ENCODE peak calls at places on chromosomes 6 and 20, in seven cellular contexts. One of them, this sample, is unnamed.
A peak's percentile ranks its signal among the peaks of the same experiment; 100 is the strongest.

GRCh38 chr6:160141001-160141726 is 19.5 kb downstream of the SLC22A1 start:
- DNase-seq in Right ventricle myocardium inferior: no peak
- DNase-seq in kidney glomerular epithelial cell: peak; percentile 25
- DNase-seq in CD4-positive, alpha-beta memory T cell: no peak
- DNase-seq in effector memory CD8-positive, alpha-beta T cell: no peak
- DNase-seq in MCF 10A: peak; percentile 75
- DNase-seq in OCI-LY7: no peak
- DNase-seq in this sample: no peak

GRCh38 chr20:24472426-24472825 is 3.0 kb downstream of the SYNDIG1 start:
- DNase-seq in MCF 10A: no peak
- DNase-seq in CD4-positive, alpha-beta memory T cell: no peak
- DNase-seq in Right ventricle myocardium inferior: no peak
- DNase-seq in effector memory CD8-positive, alpha-beta T cell: no peak
- DNase-seq in kidney glomerular epithelial cell: no peak
- DNase-seq in OCI-LY7: no peak
- DNase-seq in this sample: no peak

GRCh38 chr20:9515761-9516657 is 1.6 kb downstream of the LAMP5 start:
- DNase-seq in effector memory CD8-positive, alpha-beta T cell: no peak
- DNase-seq in Right ventricle myocardium inferior: no peak
- DNase-seq in CD4-positive, alpha-beta memory T cell: no peak
- DNase-seq in kidney glomerular epithelial cell: no peak
- DNase-seq in OCI-LY7: no peak
- DNase-seq in MCF 10A: no peak
- DNase-seq in this sample: no peak

GRCh38 chr20:31566658-31567379 is 38.3 kb upstream of the ID1 start:
- DNase-seq in OCI-LY7: peak; percentile 67
- DNase-seq in kidney glomerular epithelial cell: no peak
- DNase-seq in MCF 10A: peak; percentile 88
- DNase-seq in effector memory CD8-positive, alpha-beta T cell: no peak
- DNase-seq in Right ventricle myocardium inferior: no peak
- DNase-seq in CD4-positive, alpha-beta memory T cell: no peak
- DNase-seq in this sample: peak; percentile 6

GRCh38 chr6:85078071-85078470 is 313.7 kb upstream of the TBX18 start:
- DNase-seq in effector memory CD8-positive, alpha-beta T cell: no peak
- DNase-seq in OCI-LY7: no peak
- DNase-seq in CD4-positive, alpha-beta memory T cell: no peak
- DNase-seq in MCF 10A: peak; percentile 93
- DNase-seq in kidney glomerular epithelial cell: peak; percentile 82
- DNase-seq in Right ventricle myocardium inferior: no peak
- DNase-seq in this sample: no peak

GRCh38 chr6:150930816-150931215 is 65.3 kb downstream of the MTHFD1L start:
- DNase-seq in MCF 10A: no peak
- DNase-seq in CD4-positive, alpha-beta memory T cell: no peak
- DNase-seq in Right ventricle myocardium inferior: no peak
- DNase-seq in kidney glomerular epithelial cell: no peak
- DNase-seq in effector memory CD8-positive, alpha-beta T cell: no peak
- DNase-seq in OCI-LY7: no peak
- DNase-seq in this sample: no peak

GRCh38 chr20:63457737-63458136 is 14.7 kb downstream of the KCNQ2 start:
- DNase-seq in OCI-LY7: no peak
- DNase-seq in Right ventricle myocardium inferior: no peak
- DNase-seq in kidney glomerular epithelial cell: no peak
- DNase-seq in effector memory CD8-positive, alpha-beta T cell: no peak
- DNase-seq in CD4-positive, alpha-beta memory T cell: no peak
- DNase-seq in MCF 10A: peak; percentile 56
- DNase-seq in this sample: no peak

GRCh38 chr6:8764733-8765132 is 329.4 kb upstream of the SLC35B3 start:
- DNase-seq in kidney glomerular epithelial cell: no peak
- DNase-seq in OCI-LY7: no peak
- DNase-seq in MCF 10A: no peak
- DNase-seq in Right ventricle myocardium inferior: no peak
- DNase-seq in effector memory CD8-positive, alpha-beta T cell: no peak
- DNase-seq in CD4-positive, alpha-beta memory T cell: no peak
- DNase-seq in this sample: no peak

GRCh38 chr6:31558631-31559500 is 11.5 kb downstream of the NFKBIL1 start:
- DNase-seq in MCF 10A: peak; percentile 52
- DNase-seq in CD4-positive, alpha-beta memory T cell: peak; percentile 72
- DNase-seq in effector memory CD8-positive, alpha-beta T cell: peak; percentile 57
- DNase-seq in OCI-LY7: peak; percentile 75
- DNase-seq in Right ventricle myocardium inferior: no peak
- DNase-seq in kidney glomerular epithelial cell: peak; percentile 2
- DNase-seq in this sample: peak; percentile 64

GRCh38 chr20:19257865-19258264 is 45.4 kb downstream of the SLC24A3 start:
- DNase-seq in Right ventricle myocardium inferior: no peak
- DNase-seq in effector memory CD8-positive, alpha-beta T cell: no peak
- DNase-seq in kidney glomerular epithelial cell: no peak
- DNase-seq in OCI-LY7: no peak
- DNase-seq in MCF 10A: no peak
- DNase-seq in CD4-positive, alpha-beta memory T cell: no peak
- DNase-seq in this sample: no peak

GRCh38 chr6:4809999-4810918 is 34.1 kb downstream of the CDYL start:
- DNase-seq in Right ventricle myocardium inferior: no peak
- DNase-seq in effector memory CD8-positive, alpha-beta T cell: no peak
- DNase-seq in kidney glomerular epithelial cell: peak; percentile 46
- DNase-seq in MCF 10A: peak; percentile 51
- DNase-seq in CD4-positive, alpha-beta memory T cell: no peak
- DNase-seq in OCI-LY7: no peak
- DNase-seq in this sample: no peak

GRCh38 chr20:7492257-7492656 is 448.0 kb downstream of the HAO1 start:
- DNase-seq in kidney glomerular epithelial cell: no peak
- DNase-seq in CD4-positive, alpha-beta memory T cell: no peak
- DNase-seq in OCI-LY7: no peak
- DNase-seq in effector memory CD8-positive, alpha-beta T cell: no peak
- DNase-seq in Right ventricle myocardium inferior: no peak
- DNase-seq in MCF 10A: no peak
- DNase-seq in this sample: no peak

GRCh38 chr20:38245753-38246152 is 14.8 kb downstream of the KIAA1755 start:
- DNase-seq in effector memory CD8-positive, alpha-beta T cell: no peak
- DNase-seq in CD4-positive, alpha-beta memory T cell: no peak
- DNase-seq in Right ventricle myocardium inferior: no peak
- DNase-seq in OCI-LY7: no peak
- DNase-seq in kidney glomerular epithelial cell: no peak
- DNase-seq in MCF 10A: no peak
- DNase-seq in this sample: no peak

GRCh38 chr20:37522258-37523011 is 1.4 kb downstream of the NNAT start:
- DNase-seq in MCF 10A: peak; percentile 89
- DNase-seq in Right ventricle myocardium inferior: no peak
- DNase-seq in CD4-positive, alpha-beta memory T cell: no peak
- DNase-seq in kidney glomerular epithelial cell: no peak
- DNase-seq in effector memory CD8-positive, alpha-beta T cell: no peak
- DNase-seq in OCI-LY7: no peak
- DNase-seq in this sample: no peak

GRCh38 chr6:48889429-48889828 is 573.6 kb downstream of the MMUT start:
- DNase-seq in Right ventricle myocardium inferior: no peak
- DNase-seq in kidney glomerular epithelial cell: no peak
- DNase-seq in effector memory CD8-positive, alpha-beta T cell: no peak
- DNase-seq in OCI-LY7: no peak
- DNase-seq in MCF 10A: peak; percentile 6
- DNase-seq in CD4-positive, alpha-beta memory T cell: no peak
- DNase-seq in this sample: no peak

GRCh38 chr6:148649454-148649963 is 97.3 kb upstream of the UST start:
- DNase-seq in Right ventricle myocardium inferior: no peak
- DNase-seq in kidney glomerular epithelial cell: no peak
- DNase-seq in OCI-LY7: no peak
- DNase-seq in effector memory CD8-positive, alpha-beta T cell: no peak
- DNase-seq in CD4-positive, alpha-beta memory T cell: no peak
- DNase-seq in MCF 10A: no peak
- DNase-seq in this sample: no peak

GRCh38 chr6:81938991-81939773 is 186.7 kb upstream of the TENT5A start:
- DNase-seq in effector memory CD8-positive, alpha-beta T cell: no peak
- DNase-seq in CD4-positive, alpha-beta memory T cell: no peak
- DNase-seq in Right ventricle myocardium inferior: no peak
- DNase-seq in kidney glomerular epithelial cell: no peak
- DNase-seq in MCF 10A: no peak
- DNase-seq in OCI-LY7: no peak
- DNase-seq in this sample: no peak

GRCh38 chr6:159422041-159422984 is 253.1 kb downstream of the FNDC1 start:
- DNase-seq in OCI-LY7: no peak
- DNase-seq in MCF 10A: no peak
- DNase-seq in kidney glomerular epithelial cell: no peak
- DNase-seq in Right ventricle myocardium inferior: no peak
- DNase-seq in CD4-positive, alpha-beta memory T cell: no peak
- DNase-seq in effector memory CD8-positive, alpha-beta T cell: no peak
- DNase-seq in this sample: no peak

GRCh38 chr6:138526822-138527235 is 27.5 kb upstream of the NHSL1 start:
- DNase-seq in effector memory CD8-positive, alpha-beta T cell: no peak
- DNase-seq in kidney glomerular epithelial cell: no peak
- DNase-seq in MCF 10A: no peak
- DNase-seq in OCI-LY7: no peak
- DNase-seq in Right ventricle myocardium inferior: no peak
- DNase-seq in CD4-positive, alpha-beta memory T cell: no peak
- DNase-seq in this sample: no peak

GRCh38 chr20:527571-527886 is 16.1 kb downstream of the CSNK2A1 start:
- DNase-seq in kidney glomerular epithelial cell: no peak
- DNase-seq in OCI-LY7: no peak
- DNase-seq in CD4-positive, alpha-beta memory T cell: no peak
- DNase-seq in Right ventricle myocardium inferior: no peak
- DNase-seq in MCF 10A: no peak
- DNase-seq in effector memory CD8-positive, alpha-beta T cell: no peak
- DNase-seq in this sample: no peak

GRCh38 chr6:135458051-135458450 is 39.5 kb downstream of the AHI1 start:
- DNase-seq in MCF 10A: no peak
- DNase-seq in effector memory CD8-positive, alpha-beta T cell: no peak
- DNase-seq in CD4-positive, alpha-beta memory T cell: no peak
- DNase-seq in kidney glomerular epithelial cell: no peak
- DNase-seq in OCI-LY7: no peak
- DNase-seq in Right ventricle myocardium inferior: no peak
- DNase-seq in this sample: no peak

GRCh38 chr20:1328680-1329330 is at the start of gene SDCBP2:
- DNase-seq in kidney glomerular epithelial cell: no peak
- DNase-seq in MCF 10A: peak; percentile 89
- DNase-seq in OCI-LY7: no peak
- DNase-seq in effector memory CD8-positive, alpha-beta T cell: no peak
- DNase-seq in CD4-positive, alpha-beta memory T cell: no peak
- DNase-seq in Right ventricle myocardium inferior: no peak
- DNase-seq in this sample: no peak

GRCh38 chr20:57659131-57659788 is 39.0 kb upstream of the ZBP1 start:
- DNase-seq in OCI-LY7: no peak
- DNase-seq in MCF 10A: no peak
- DNase-seq in kidney glomerular epithelial cell: no peak
- DNase-seq in CD4-positive, alpha-beta memory T cell: no peak
- DNase-seq in effector memory CD8-positive, alpha-beta T cell: no peak
- DNase-seq in Right ventricle myocardium inferior: peak; percentile 42
- DNase-seq in this sample: no peak

GRCh38 chr20:6994452-6994851 is 227.0 kb downstream of the BMP2 start:
- DNase-seq in OCI-LY7: no peak
- DNase-seq in effector memory CD8-positive, alpha-beta T cell: no peak
- DNase-seq in Right ventricle myocardium inferior: no peak
- DNase-seq in MCF 10A: peak; percentile 93
- DNase-seq in kidney glomerular epithelial cell: peak; percentile 96
- DNase-seq in CD4-positive, alpha-beta memory T cell: no peak
- DNase-seq in this sample: no peak

GRCh38 chr20:22686097-22686496 is 101.7 kb upstream of the FOXA2 start:
- DNase-seq in kidney glomerular epithelial cell: peak; percentile 32
- DNase-seq in Right ventricle myocardium inferior: no peak
- DNase-seq in OCI-LY7: no peak
- DNase-seq in MCF 10A: peak; percentile 62
- DNase-seq in CD4-positive, alpha-beta memory T cell: no peak
- DNase-seq in effector memory CD8-positive, alpha-beta T cell: no peak
- DNase-seq in this sample: no peak

GRCh38 chr6:149919834-149920225 is 3.1 kb downstream of the RAET1G start:
- DNase-seq in kidney glomerular epithelial cell: no peak
- DNase-seq in OCI-LY7: no peak
- DNase-seq in Right ventricle myocardium inferior: no peak
- DNase-seq in MCF 10A: no peak
- DNase-seq in effector memory CD8-positive, alpha-beta T cell: no peak
- DNase-seq in CD4-positive, alpha-beta memory T cell: no peak
- DNase-seq in this sample: no peak

GRCh38 chr6:10908228-10908627 is 21.4 kb downstream of the SYCP2L start:
- DNase-seq in MCF 10A: no peak
- DNase-seq in effector memory CD8-positive, alpha-beta T cell: no peak
- DNase-seq in OCI-LY7: no peak
- DNase-seq in CD4-positive, alpha-beta memory T cell: no peak
- DNase-seq in kidney glomerular epithelial cell: no peak
- DNase-seq in Right ventricle myocardium inferior: no peak
- DNase-seq in this sample: no peak

GRCh38 chr6:31037692-31038091 is 27.4 kb downstream of the MUC22 start:
- DNase-seq in effector memory CD8-positive, alpha-beta T cell: no peak
- DNase-seq in OCI-LY7: no peak
- DNase-seq in MCF 10A: no peak
- DNase-seq in Right ventricle myocardium inferior: no peak
- DNase-seq in kidney glomerular epithelial cell: peak; percentile 65
- DNase-seq in CD4-positive, alpha-beta memory T cell: no peak
- DNase-seq in this sample: no peak

GRCh38 chr6:137395316-137395715 is 98.9 kb downstream of the OLIG3 start:
- DNase-seq in kidney glomerular epithelial cell: no peak
- DNase-seq in OCI-LY7: no peak
- DNase-seq in MCF 10A: no peak
- DNase-seq in effector memory CD8-positive, alpha-beta T cell: no peak
- DNase-seq in CD4-positive, alpha-beta memory T cell: no peak
- DNase-seq in Right ventricle myocardium inferior: no peak
- DNase-seq in this sample: no peak

GRCh38 chr6:1363729-1364572 is 25.4 kb upstream of the FOXF2 start:
- DNase-seq in CD4-positive, alpha-beta memory T cell: no peak
- DNase-seq in kidney glomerular epithelial cell: peak; percentile 55
- DNase-seq in Right ventricle myocardium inferior: no peak
- DNase-seq in OCI-LY7: no peak
- DNase-seq in effector memory CD8-positive, alpha-beta T cell: no peak
- DNase-seq in MCF 10A: peak; percentile 33
- DNase-seq in this sample: no peak